ENCODE peak calls at places on chromosomes 5 and 9, in nine cellular contexts. E, I, G, K, Y, N, W, A and P are unnamed samples.
A peak's percentile ranks its signal among the peaks of the same experiment; 100 is the strongest.

GRCh38 chr9:85603920-85604319 is 137.8 kb downstream of the AGTPBP1 start:
- DNase-seq in E (no peak), Y (no peak), A (no peak), G (no peak), K (no peak), N (no peak), I (no peak), W (no peak), P (no peak)

GRCh38 chr9:130226112-130226511 is 39.4 kb upstream of the HMCN2 start:
- DNase-seq in Y (no peak), A (no peak), I (no peak), G (no peak), E (no peak), W (no peak), K (no peak), N (no peak), P (no peak)

GRCh38 chr5:172123269-172123692 is 64.7 kb downstream of the STK10 start:
- DNase-seq in Y (no peak), I (no peak), E (peak; percentile 51), G (peak; percentile 90), W (no peak), A (no peak), N (peak; percentile 24), K (peak; percentile 57), P (peak; percentile 66)

GRCh38 chr5:85288914-85289313 is 904.2 kb upstream of the EDIL3 start:
- DNase-seq in G (no peak), K (no peak), W (no peak), I (no peak), A (no peak), Y (no peak), N (no peak), E (peak; percentile 7), P (no peak)

GRCh38 chr5:38265546-38266179 is 7.3 kb downstream of the EGFLAM start:
- DNase-seq in G (peak; percentile 63), A (peak; percentile 86), N (peak; percentile 70), I (peak; percentile 50), E (peak; percentile 88), W (peak; percentile 19), Y (peak; percentile 36), K (peak; percentile 86), P (peak; percentile 82)

GRCh38 chr5:36870399-36871040 is 6.0 kb upstream of the NIPBL start:
- DNase-seq in A (peak; percentile 91), N (no peak), E (peak; percentile 93), G (peak; percentile 77), Y (peak; percentile 78), I (peak; percentile 81), W (peak; percentile 68), K (peak; percentile 87), P (peak; percentile 81)

GRCh38 chr5:67773439-67773988 is 442.0 kb upstream of the PIK3R1 start:
- DNase-seq in G (peak; percentile 72), N (no peak), I (no peak), W (peak; percentile 50), A (no peak), Y (no peak), E (no peak), K (no peak), P (peak; percentile 55)

GRCh38 chr9:128159073-128159783 is 837 bp upstream of the BBLN start:
- DNase-seq in N (peak; percentile 47), G (peak; percentile 12), Y (peak; percentile 31), K (no peak), W (peak; percentile 18), A (peak; percentile 51), I (peak; percentile 31), E (no peak), P (no peak)

GRCh38 chr9:36456480-36457115 is 56.5 kb upstream of the RNF38 start:
- DNase-seq in Y (no peak), K (no peak), A (no peak), N (no peak), E (no peak), W (no peak), I (no peak), G (no peak), P (no peak)

GRCh38 chr9:16712800-16713199 is 157.7 kb downstream of the BNC2 start:
- DNase-seq in I (no peak), W (no peak), A (no peak), Y (no peak), G (no peak), K (no peak), E (no peak), N (no peak), P (no peak)

GRCh38 chr9:133130721-133131244 is 9.7 kb upstream of the RALGDS start:
- DNase-seq in A (peak; percentile 72), Y (no peak), I (peak; percentile 77), N (no peak), E (no peak), G (no peak), W (no peak), K (no peak), P (no peak)

GRCh38 chr5:114018178-114018577 is 343.7 kb upstream of the KCNN2 start:
- DNase-seq in G (no peak), N (no peak), A (no peak), I (no peak), E (peak; percentile 47), W (no peak), Y (no peak), K (no peak), P (peak; percentile 18)

GRCh38 chr9:115035872-115036612 is 81.9 kb downstream of the TNC start:
- DNase-seq in N (no peak), K (no peak), Y (peak; percentile 61), W (peak; percentile 32), I (no peak), G (peak; percentile 84), E (peak; percentile 5), A (peak; percentile 47), P (peak; percentile 27)

GRCh38 chr5:115831163-115831768 is 10.1 kb downstream of the ATG12 start:
- DNase-seq in W (no peak), Y (peak; percentile 15), A (peak; percentile 81), I (peak; percentile 48), G (peak; percentile 70), N (peak; percentile 12), E (peak; percentile 71), K (peak; percentile 66), P (peak; percentile 56)

GRCh38 chr5:44511596-44511995 is 122.4 kb upstream of the FGF10 start:
- DNase-seq in E (no peak), I (no peak), A (no peak), K (no peak), N (no peak), W (no peak), G (no peak), Y (no peak), P (no peak)

GRCh38 chr9:95024097-95024671 is 293.3 kb downstream of the FANCC start:
- DNase-seq in I (no peak), A (no peak), Y (no peak), G (peak; percentile 43), W (no peak), N (no peak), E (peak; percentile 34), K (peak; percentile 20), P (no peak)

GRCh38 chr5:14414007-14414406 is 167.6 kb upstream of the OTULINL start:
- DNase-seq in I (no peak), G (no peak), K (no peak), W (no peak), E (no peak), N (no peak), A (no peak), Y (no peak), P (no peak)
- H3K9me2 ChIP-seq in I (no peaks in the 10 kb centered on the region), G (no peaks in the 10 kb centered on the region), K (no peaks in the 10 kb centered on the region), W (no peaks in the 10 kb centered on the region), E (no peaks in the 10 kb centered on the region), N (no peaks in the 10 kb centered on the region), A (no peaks in the 10 kb centered on the region), Y (no peaks in the 10 kb centered on the region), P (no peaks in the 10 kb centered on the region)

GRCh38 chr5:134411228-134411545 is 494 bp downstream of the CDKN2AIPNL start:
- DNase-seq in N (no peak), Y (no peak), K (no peak), E (no peak), G (no peak), A (peak; percentile 53), W (no peak), I (no peak), P (no peak)

GRCh38 chr5:134410822-134411221 is 859 bp downstream of the CDKN2AIPNL start:
- DNase-seq in G (no peak), N (no peak), Y (no peak), W (no peak), A (peak; percentile 62), K (no peak), E (no peak), I (no peak), P (no peak)

GRCh38 chr5:134409321-134409720 is 2.4 kb downstream of the CDKN2AIPNL start:
- DNase-seq in Y (no peak), N (no peak), G (no peak), W (no peak), I (no peak), A (no peak), E (no peak), K (no peak), P (no peak)

GRCh38 chr5:134411546-134412266 is at the start of gene CDKN2AIPNL:
- DNase-seq in N (peak; percentile 89), W (peak; percentile 60), E (peak; percentile 94), I (peak; percentile 91), K (peak; percentile 80), G (peak; percentile 95), A (peak; percentile 95), Y (peak; percentile 89), P (peak; percentile 95)

GRCh38 chr5:134413046-134413445 is 1.4 kb upstream of the CDKN2AIPNL start:
- DNase-seq in N (no peak), A (no peak), G (no peak), E (no peak), W (no peak), Y (no peak), K (no peak), I (no peak), P (no peak)
- H3K9me2 ChIP-seq in N (no peaks in the 10 kb centered on the region), A (no peaks in the 10 kb centered on the region), G (no peaks in the 10 kb centered on the region), E (no peaks in the 10 kb centered on the region), W (no peaks in the 10 kb centered on the region), Y (no peaks in the 10 kb centered on the region), K (no peaks in the 10 kb centered on the region), I (no peaks in the 10 kb centered on the region), P (no peaks in the 10 kb centered on the region)

DNA sequence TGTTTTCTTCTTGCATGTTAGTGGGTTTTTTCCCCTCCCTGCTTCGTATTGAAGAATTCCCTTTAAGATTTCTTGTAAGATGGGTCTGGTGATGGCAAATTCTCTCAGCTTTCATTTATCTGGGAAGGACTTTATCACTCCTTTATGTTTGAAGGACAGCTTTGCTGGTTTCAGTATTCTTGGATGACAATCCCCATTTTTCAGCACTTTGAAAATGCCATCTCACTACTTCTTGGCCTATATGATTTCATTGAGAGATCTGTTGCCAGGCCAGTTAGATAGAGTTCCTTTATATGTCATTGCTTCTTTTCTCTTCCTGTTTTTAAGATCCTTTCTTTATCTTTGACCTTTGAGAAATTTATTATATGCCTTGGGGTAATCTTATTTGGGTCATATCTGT is 106.3 kb downstream of the KDM4C start:
- DNase-seq in A (no peak), G (no peak), I (no peak), E (no peak), K (no peak), Y (no peak), N (no peak), W (no peak), P (no peak)
- H3K9me2 ChIP-seq in A (no peaks in the 10 kb centered on the region), G (no peaks in the 10 kb centered on the region), I (no peaks in the 10 kb centered on the region), E (no peaks in the 10 kb centered on the region), K (no peaks in the 10 kb centered on the region), Y (no peaks in the 10 kb centered on the region), N (no peaks in the 10 kb centered on the region), W (no peaks in the 10 kb centered on the region), P (no peaks in the 10 kb centered on the region)

DNA sequence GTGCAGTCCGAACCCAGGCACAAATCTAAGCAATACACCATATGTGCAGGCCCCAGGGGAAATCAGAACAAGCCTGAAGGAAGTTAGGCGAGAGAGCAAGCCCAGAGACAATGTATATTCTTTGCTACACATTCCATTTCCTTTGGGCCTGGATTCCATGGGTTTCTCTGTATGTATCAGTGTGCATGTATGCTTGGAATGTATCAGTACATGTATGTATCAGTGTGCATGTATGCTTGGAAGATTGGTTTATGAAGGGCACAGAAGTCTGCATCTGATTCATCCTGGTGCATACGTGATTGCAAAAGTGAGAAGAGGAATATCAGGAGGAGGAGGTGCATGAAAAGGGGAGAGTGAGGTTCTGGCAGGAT is 232.6 kb upstream of the ANKRD55 start:
- DNase-seq in I (no peak), Y (no peak), K (no peak), E (no peak), G (peak; percentile 14), N (no peak), W (no peak), A (no peak), P (no peak)
- H3K9me2 ChIP-seq in I (no peaks in the 10 kb centered on the region), Y (no peaks in the 10 kb centered on the region), K (no peaks in the 10 kb centered on the region), E (peaks cover 5% of the 10 kb centered on the region), G (no peaks in the 10 kb centered on the region), N (no peaks in the 10 kb centered on the region), W (no peaks in the 10 kb centered on the region), A (no peaks in the 10 kb centered on the region), P (no peaks in the 10 kb centered on the region)